ENCODE peak calls at places on chromosome 4, in six cellular contexts. W is effector memory CD4-positive, alpha-beta T cell; S is renal cortical epithelial cell; T is sciatic nerve; O is GDM1; Y is activated CD4-positive, CD25-positive, alpha-beta regulatory T cell treated with anti-CD3 and anti-CD28 coated beads, Interleukin-2, amount 50 U/mL, for 72 hours. Q is an unnamed sample.

GRCh38 chr4:142554412-142554811 is 291.7 kb downstream of the INPP4B start:
- DNase-seq in W (no peak), S (no peak), T (no peak), O (no peak), Y (no peak), Q (no peak)

GRCh38 chr4:91935217-91935616 is 368.5 kb upstream of the GRID2 start:
- DNase-seq in W (no peak), S (no peak), T (no peak), O (no peak), Y (no peak), Q (no peak)

GRCh38 chr4:165375465-165375864 is 3.3 kb upstream of the CPE start:
- DNase-seq in W (no peak), S (no peak), T (no peak), O (no peak), Y (no peak), Q (no peak)

GRCh38 chr4:80026080-80026479 is 46.9 kb downstream of the ANTXR2 start:
- DNase-seq in W (no peak), S (no peak), T (no peak), O (no peak), Y (no peak), Q (no peak)

GRCh38 chr4:16457944-16458343 is 231.7 kb upstream of the TAPT1 start:
- DNase-seq in W (no peak), S (peak; percentile 84), T (no peak), O (no peak), Y (no peak), Q (no peak)

GRCh38 chr4:103773691-103774231 is 54.0 kb upstream of the TACR3 start:
- DNase-seq in W (no peak), S (peak; percentile 4), T (no peak), O (no peak), Y (no peak), Q (no peak)

GRCh38 chr4:123386608-123387007 is 10.0 kb upstream of the SPRY1 start:
- DNase-seq in W (no peak), S (peak; percentile 50), T (no peak), O (no peak), Y (no peak), Q (no peak)

GRCh38 chr4:90057091-90057490 is 70.1 kb upstream of the CCSER1 start:
- DNase-seq in W (no peak), S (no peak), T (no peak), O (no peak), Y (no peak), Q (no peak)

GRCh38 chr4:18684932-18685331 is 663.4 kb upstream of the LCORL start:
- DNase-seq in W (no peak), S (no peak), T (no peak), O (no peak), Y (no peak), Q (no peak)

GRCh38 chr4:3822230-3822947 is 56.2 kb downstream of the ADRA2C start:
- DNase-seq in W (no peak), S (no peak), T (no peak), O (no peak), Y (no peak), Q (no peak)

GRCh38 chr4:186161138-186161537 is 30.2 kb upstream of the CYP4V2 start:
- DNase-seq in W (no peak), S (no peak), T (no peak), O (no peak), Y (no peak), Q (no peak)

GRCh38 chr4:2793578-2793919 is 664 bp downstream of the SH3BP2 start:
- DNase-seq in W (no peak), S (no peak), T (peak; percentile 78), O (peak; percentile 25), Y (peak; percentile 56), Q (no peak)

GRCh38 chr4:93730251-93730650 is 98.3 kb upstream of the ATOH1 start:
- DNase-seq in W (no peak), S (no peak), T (no peak), O (no peak), Y (no peak), Q (no peak)

GRCh38 chr4:89724716-89725115 is 112.2 kb downstream of the SNCA start:
- DNase-seq in W (no peak), S (no peak), T (no peak), O (no peak), Y (no peak), Q (no peak)